ENCODE peak calls at places on chromosomes 5 and 9, in five cellular contexts. K is spleen; F is effector CD4-positive, alpha-beta T cell; C is ELF-1; H is CD4-positive, alpha-beta T cell. I is an unnamed sample.

GRCh38 chr5:119347996-119348395 is 7.8 kb upstream of the TNFAIP8 start:
- DNase-seq in F (no peak), C (no peak), H (no peak), K (no peak), I (peak; percentile 75)

GRCh38 chr5:157157492-157157891 is 8.6 kb downstream of the GARIN3 start:
- DNase-seq in C (no peak), F (no peak), K (no peak), H (no peak), I (no peak)

GRCh38 chr5:80860934-80861613 is 99.1 kb upstream of the RASGRF2 start:
- DNase-seq in C (peak; percentile 36), K (no peak), H (no peak), F (no peak), I (peak; percentile 36)

GRCh38 chr9:113598883-113599282 is 135.4 kb downstream of the RGS3 start:
- DNase-seq in K (peak; percentile 37), H (no peak), F (no peak), C (no peak), I (no peak)

GRCh38 chr9:336039-336438 is 121.4 kb downstream of the DOCK8 start:
- DNase-seq in C (peak; percentile 30), H (no peak), F (no peak), K (no peak), I (no peak)

GRCh38 chr9:114643906-114644305 is 13.7 kb downstream of the TEX53 start:
- DNase-seq in C (no peak), F (no peak), K (no peak), H (no peak), I (no peak)

GRCh38 chr5:61675015-61675692 is 343.1 kb downstream of the ZSWIM6 start:
- DNase-seq in K (no peak), C (peak; percentile 69), H (no peak), F (no peak), I (no peak)

GRCh38 chr5:109701779-109702178 is 12.1 kb downstream of the MAN2A1 start:
- DNase-seq in H (no peak), C (no peak), F (no peak), K (no peak), I (peak; percentile 22)

GRCh38 chr9:110399983-110400382 is 62.3 kb upstream of the TXNDC8 start:
- DNase-seq in C (no peak), H (no peak), K (no peak), F (no peak), I (no peak)

GRCh38 chr5:1783214-1783551 is 16.5 kb downstream of the MRPL36 start:
- DNase-seq in H (no peak), F (no peak), C (no peak), K (peak; percentile 58), I (no peak)

GRCh38 chr5:72633649-72634048 is 126.4 kb upstream of the ZNF366 start:
- DNase-seq in K (no peak), C (no peak), H (no peak), F (no peak), I (peak; percentile 85)

GRCh38 chr5:157390179-157390923 is 69.7 kb upstream of the NIPAL4 start:
- DNase-seq in C (peak; percentile 41), K (no peak), H (peak; percentile 12), F (peak; percentile 15), I (peak; percentile 91)

GRCh38 chr9:82206490-82206889 is 217.9 kb downstream of the SPATA31D1 start:
- DNase-seq in H (no peak), K (no peak), F (no peak), C (peak; percentile 15), I (no peak)

GRCh38 chr9:5971740-5972139 is 43.7 kb downstream of the RANBP6 start:
- DNase-seq in F (no peak), H (no peak), K (no peak), C (no peak), I (peak; percentile 12)

GRCh38 chr5:76691470-76692273 is 24.3 kb upstream of the F2R start:
- DNase-seq in C (peak; percentile 23), K (no peak), F (no peak), H (no peak), I (no peak)